ENCODE peak calls at places on chromosome 22, in five cellular contexts. T is astrocyte, S is neural progenitor cell, A is neuronal stem cell, L is MM.1S. J is an unnamed sample. For H3K36me3, the result is how much of the 10 kb centered on the place peaks cover.

GRCh38 chr22:27534720-27535125 is 266.8 kb downstream of the MN1 start:
- DNase-seq in T (peak), S (no peak), A (no peak), L (no peak), J (no peak)

GRCh38 chr22:24834845-24835570 is 29.0 kb downstream of the SGSM1 start:
- DNase-seq in T (no peak), S (peak), A (no peak), L (no peak), J (peak)

GRCh38 chr22:25030636-25031035 is 78.1 kb downstream of the KIAA1671 start:
- DNase-seq in T (peak), S (no peak), A (no peak), L (no peak), J (no peak)

GRCh38 chr22:44697423-44698179 is 4.4 kb upstream of the PRR5 start:
- DNase-seq in T (peak), S (peak), A (peak), L (peak), J (peak)

GRCh38 chr22:44192098-44192810 is 11.5 kb downstream of the PARVG start:
- DNase-seq in T (no peak), S (peak), A (no peak), L (peak), J (peak)

GRCh38 chr22:26990503-26991189 is 333.3 kb downstream of the MIAT start:
- DNase-seq in T (no peak), S (no peak), A (no peak), L (no peak), J (no peak)

GRCh38 chr22:36332623-36333331 is 55.0 kb downstream of the MYH9 start:
- DNase-seq in T (peak), S (no peak), A (no peak), L (peak), J (peak)

GRCh38 chr22:22520667-22521602 is 865 bp upstream of the ZNF280A start:
- DNase-seq in T (no peak), S (peak), A (no peak), L (peak), J (no peak)

GRCh38 chr22:35437038-35437437 is 37.1 kb downstream of the MCM5 start:
- DNase-seq in T (no peak), S (no peak), A (no peak), L (no peak), J (no peak)

GRCh38 chr22:37325024-37325395 is 42.7 kb downstream of the CYTH4 start:
- DNase-seq in T (no peak), S (no peak), A (no peak), L (no peak), J (no peak)

DNA sequence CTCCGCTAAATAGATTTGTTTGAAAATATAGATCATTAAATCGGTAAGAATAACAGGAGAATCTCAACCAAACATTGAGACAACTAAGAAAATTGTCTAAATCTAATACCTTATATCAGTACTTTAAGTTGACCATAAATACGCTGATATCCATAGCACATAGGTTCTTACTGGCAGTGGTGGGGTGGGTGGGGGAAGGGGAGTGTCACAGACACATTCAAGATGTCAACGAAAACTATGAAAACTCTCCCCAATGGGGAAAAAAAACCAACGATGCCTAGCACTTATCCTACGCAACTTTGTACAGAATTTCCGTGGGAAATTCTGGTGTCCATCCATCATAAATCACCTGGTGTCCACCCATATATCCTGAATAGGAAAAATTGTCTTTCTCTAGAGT is 6.2 kb downstream of the GRAP2 start:
- DNase-seq in T (no peak), S (no peak), A (no peak), L (no peak), J (no peak)
- H2AFZ ChIP-seq in T (no peak), S (no peak), A (no peak), L (no peak), J (no peak)

GRCh38 chr22:32853662-32854061 is 52.2 kb downstream of the TIMP3 start:
- DNase-seq in T (no peak), S (no peak), A (no peak), L (no peak), J (no peak)
- H3K36me3 ChIP-seq in T (under half), S (under half), A (under half), L (under half), J (under half)

DNA sequence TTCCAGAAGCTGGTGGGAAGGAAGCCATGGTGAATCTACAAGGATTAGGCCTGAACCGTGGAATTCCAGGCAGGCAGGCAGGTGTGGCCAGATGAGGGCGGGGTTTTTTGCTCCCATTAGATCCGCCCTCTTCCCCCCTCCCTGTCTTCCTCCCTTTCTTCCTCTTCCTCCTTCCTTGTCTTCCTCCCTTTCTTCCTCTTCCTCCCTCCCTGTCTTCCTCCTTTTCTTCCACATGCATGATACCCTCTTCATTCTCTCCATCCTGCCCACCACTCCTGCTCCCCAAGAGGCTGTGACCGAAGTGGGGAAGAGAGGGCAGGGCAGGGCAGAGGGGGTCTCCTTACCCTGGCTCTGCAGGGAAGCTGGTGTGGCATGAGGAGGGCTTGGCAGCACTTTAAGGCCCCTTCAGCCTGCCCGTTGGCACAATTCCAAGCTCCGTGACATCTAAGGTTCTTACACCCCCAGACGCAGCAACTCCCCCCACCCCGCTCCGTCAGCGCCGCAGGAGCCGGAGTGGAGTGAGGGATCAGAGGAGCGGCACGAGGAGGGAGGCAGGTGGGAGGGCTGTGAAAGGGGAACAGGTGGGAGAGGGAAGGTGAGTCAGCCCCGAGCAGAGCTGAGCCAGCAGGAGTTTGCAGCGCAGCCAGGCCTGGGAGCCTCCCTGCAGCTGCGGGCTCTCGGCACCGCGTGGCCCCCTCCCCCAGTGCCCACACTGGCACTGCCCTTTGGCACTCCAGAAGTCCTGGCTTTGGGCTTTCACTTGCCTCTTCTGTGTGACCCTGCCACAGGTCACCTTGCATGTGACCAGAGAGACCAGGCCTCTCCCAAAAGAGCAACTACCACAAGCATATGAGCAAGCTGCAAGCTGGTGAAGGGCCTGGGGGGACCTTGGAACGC is 32.1 kb downstream of the KCNJ4 start:
- DNase-seq in T (no peak), S (no peak), A (no peak), L (no peak), J (no peak)
- H3K9ac ChIP-seq in T (no peak), S (no peak), A (peak), L (no peak), J (no peak)

GRCh38 chr22:17706451-17706900 is 67.8 kb downstream of the BID start:
- DNase-seq in T (peak), S (no peak), A (no peak), L (peak), J (peak)
- H2AFZ ChIP-seq in T (peak), S (no peak), A (peak), L (no peak), J (peak)

DNA sequence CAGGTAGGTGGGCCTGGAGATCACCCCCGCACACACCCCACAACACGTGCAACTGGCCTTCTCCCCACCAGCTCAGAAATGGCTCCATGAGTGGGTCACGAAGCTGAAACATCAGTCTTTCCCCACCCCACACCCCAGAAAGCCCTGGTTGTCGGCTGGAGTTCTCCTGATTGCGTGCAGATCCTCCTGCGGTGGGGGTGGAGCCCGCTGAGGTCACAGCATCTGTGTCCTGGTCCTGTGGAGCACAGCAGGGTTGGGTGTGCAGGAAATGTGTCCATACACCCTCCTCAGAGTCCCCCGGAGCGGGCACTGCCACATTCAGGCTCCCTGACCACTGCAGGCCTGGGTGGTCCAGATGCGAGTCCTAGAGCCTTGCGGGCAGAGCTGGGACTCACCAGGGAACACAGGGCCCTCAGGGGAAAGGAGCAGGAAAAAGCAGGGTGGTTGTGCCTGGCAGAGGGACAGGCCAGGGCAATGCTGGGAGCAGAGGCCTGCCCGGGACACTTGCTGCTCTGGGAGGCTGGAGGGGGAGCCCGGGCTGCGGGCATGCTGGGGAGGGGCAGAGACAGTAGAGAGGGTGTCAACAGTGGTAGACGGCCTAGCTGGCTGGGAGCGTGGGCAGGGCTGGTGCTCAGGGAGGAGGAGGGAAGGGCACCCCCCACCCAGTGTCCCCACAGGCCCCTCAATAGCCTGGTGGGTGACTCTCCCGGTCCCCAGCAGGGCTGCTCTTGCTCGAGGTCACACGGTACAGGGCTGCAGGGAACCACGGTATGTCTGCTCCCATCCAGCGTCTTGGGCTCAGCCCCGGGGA is 42.4 kb upstream of the PPARA start:
- DNase-seq in T (no peak), S (no peak), A (no peak), L (no peak), J (peak)
- H3K36me3 ChIP-seq in T (under half), S (under half), A (under half), L (under half), J (under half)

GRCh38 chr22:23787600-23787896 is 782 bp downstream of the SMARCB1 start:
- DNase-seq in T (no peak), S (no peak), A (no peak), L (no peak), J (no peak)
- H3K9ac ChIP-seq in T (peak), S (peak), A (peak), L (peak), J (peak)

GRCh38 chr22:30424471-30425326 is 869 bp upstream of the MTFP1 start:
- DNase-seq in T (no peak), S (peak), A (no peak), L (peak), J (peak)

GRCh38 chr22:30425327-30425615 is 297 bp upstream of the MTFP1 start:
- DNase-seq in T (no peak), S (no peak), A (no peak), L (no peak), J (no peak)

GRCh38 chr22:30422481-30423295 is 2.9 kb upstream of the MTFP1 start:
- DNase-seq in T (peak), S (peak), A (peak), L (no peak), J (peak)

GRCh38 chr22:30423296-30423958 is 2.1 kb upstream of the MTFP1 start:
- DNase-seq in T (no peak), S (no peak), A (no peak), L (peak), J (peak)

GRCh38 chr22:30423959-30424380 is 1.6 kb upstream of the MTFP1 start:
- DNase-seq in T (peak), S (peak), A (peak), L (peak), J (peak)
- H2AFZ ChIP-seq in T (peak), S (peak), A (peak), L (peak), J (peak)

J was measured in mammary epithelial cell.